ENCODE peak calls at places on chromosomes 5 and 9, in five cellular contexts. Z is CD8-positive, alpha-beta T cell; K is left kidney; P is iPS-NIHi11; D is stimulated activated CD8-positive, alpha-beta memory T cell treated with anti-CD3 and anti-CD28 coated beads, Interleukin-15, amount 100 ng/mL, for 1 hour. Y is an unnamed sample.

GRCh38 chr5:116271432-116271831 is 186.6 kb downstream of the COMMD10 start:
- DNase-seq in Z (no peak), K (no peak), P (no peak), D (no peak), Y (no peak)

GRCh38 chr9:17531642-17532254 is 47.1 kb upstream of the SH3GL2 start:
- DNase-seq in Z (no peak), K (peak; percentile 74), P (peak; percentile 38), D (no peak), Y (peak; percentile 3)

GRCh38 chr5:66498791-66499207 is 97.4 kb upstream of the MAST4 start:
- DNase-seq in Z (no peak), K (no peak), P (no peak), D (no peak), Y (peak; percentile 37)

GRCh38 chr5:126438267-126438666 is 15.1 kb downstream of the GRAMD2B start:
- DNase-seq in Z (no peak), K (no peak), P (no peak), D (no peak), Y (no peak)

GRCh38 chr9:126337690-126338426 is 11.2 kb downstream of the MVB12B start:
- DNase-seq in Z (no peak), K (no peak), P (no peak), D (no peak), Y (no peak)

GRCh38 chr9:72791436-72791835 is 161.4 kb downstream of the ALDH1A1 start:
- DNase-seq in Z (no peak), K (no peak), P (no peak), D (no peak), Y (no peak)

GRCh38 chr9:91037511-91038482 is 236.2 kb downstream of the SYK start:
- DNase-seq in Z (no peak), K (peak; percentile 53), P (no peak), D (no peak), Y (peak; percentile 73)

GRCh38 chr9:22374021-22374420 is 72.6 kb upstream of the DMRTA1 start:
- DNase-seq in Z (no peak), K (peak; percentile 63), P (no peak), D (no peak), Y (no peak)

GRCh38 chr9:114612272-114612923 is 1.3 kb downstream of the TMEM268 start:
- DNase-seq in Z (no peak), K (no peak), P (no peak), D (no peak), Y (no peak)

GRCh38 chr5:79454043-79454442 is 59.9 kb downstream of the HOMER1 start:
- DNase-seq in Z (no peak), K (no peak), P (no peak), D (no peak), Y (no peak)

GRCh38 chr9:8696536-8696935 is 897.0 kb upstream of the DMAC1 start:
- DNase-seq in Z (no peak), K (no peak), P (no peak), D (no peak), Y (no peak)

GRCh38 chr5:446066-446725 is 3.2 kb downstream of the EXOC3 start:
- DNase-seq in Z (no peak), K (no peak), P (no peak), D (no peak), Y (no peak)

GRCh38 chr5:60026174-60026573 is 132.6 kb upstream of the PDE4D start:
- DNase-seq in Z (no peak), K (no peak), P (no peak), D (no peak), Y (no peak)

GRCh38 chr9:36584626-36585460 is 12.1 kb downstream of the MELK start:
- DNase-seq in Z (no peak), K (no peak), P (no peak), D (no peak), Y (no peak)

Y was measured in pulmonary artery endothelial cell.